ENCODE peak calls at places on chromosomes 12 and 14, in seven cellular contexts. S is sigmoid colon, F is GM12878, B is stomach, Y is HepG2, C is K562, K is suprapubic skin. V is an unnamed sample. For H3K27me3, the result is how much of the 10 kb centered on the place peaks cover.

GRCh38 chr12:50112456-50113218 is 601 bp downstream of the COX14 start:
- DNase-seq in F (no peak), K (no peak), C (peak), Y (peak), S (no peak), B (peak), V (peak)

GRCh38 chr12:58922849-58923248 is 2.5 kb upstream of the LRIG3 start:
- DNase-seq in K (no peak), Y (no peak), F (no peak), B (no peak), S (no peak), C (no peak), V (no peak)

GRCh38 chr12:93336344-93336743 is 41.4 kb upstream of the NUDT4 start:
- DNase-seq in C (no peak), Y (peak), F (no peak), K (no peak), S (no peak), B (no peak), V (no peak)

GRCh38 chr14:60508707-60509437 is at the start of gene SIX6:
- DNase-seq in B (no peak), C (no peak), S (no peak), F (no peak), Y (no peak), K (no peak), V (no peak)

GRCh38 chr14:62162998-62163589 is 400.9 kb downstream of the SNAPC1 start:
- DNase-seq in B (no peak), K (no peak), C (peak), F (no peak), Y (peak), S (no peak), V (no peak)

GRCh38 chr12:28759334-28759733 is 389.7 kb upstream of the FAR2 start:
- DNase-seq in Y (peak), S (no peak), C (no peak), K (no peak), B (no peak), F (no peak), V (no peak)

GRCh38 chr12:123907021-123907420 is 65.6 kb downstream of the CCDC92 start:
- DNase-seq in S (no peak), C (no peak), K (no peak), B (no peak), F (no peak), Y (no peak), V (no peak)

GRCh38 chr12:114404451-114405198 is 1.3 kb downstream of the TBX5 start:
- DNase-seq in K (no peak), C (no peak), B (no peak), F (no peak), S (no peak), Y (no peak), V (no peak)

DNA sequence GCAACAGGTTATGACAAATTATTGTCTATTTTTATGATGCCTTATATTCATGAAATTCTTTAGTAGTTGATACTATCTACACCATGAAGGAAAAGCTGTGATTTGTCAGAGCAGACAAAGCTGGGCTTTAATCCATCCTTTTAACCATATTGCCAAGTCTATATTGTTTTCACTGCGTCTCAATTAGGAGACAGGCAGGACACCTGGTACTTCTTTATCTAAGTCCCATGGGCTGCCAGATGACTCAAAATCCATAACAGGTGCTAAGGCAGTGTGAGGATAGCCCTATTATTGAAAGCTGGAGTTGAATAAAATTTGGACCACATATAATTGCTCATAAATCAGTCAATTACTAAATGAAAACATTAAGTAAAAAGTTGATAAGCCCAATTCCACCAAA is 22.6 kb downstream of the INSM2 start:
- DNase-seq in K (no peak), B (no peak), Y (no peak), S (no peak), F (no peak), C (no peak), V (no peak)
- TF ChIP-seq EP300 in K (no peak), B (no peak), Y (no peak), S (no peak), F (no peak), C (no peak), V (no peak)

DNA sequence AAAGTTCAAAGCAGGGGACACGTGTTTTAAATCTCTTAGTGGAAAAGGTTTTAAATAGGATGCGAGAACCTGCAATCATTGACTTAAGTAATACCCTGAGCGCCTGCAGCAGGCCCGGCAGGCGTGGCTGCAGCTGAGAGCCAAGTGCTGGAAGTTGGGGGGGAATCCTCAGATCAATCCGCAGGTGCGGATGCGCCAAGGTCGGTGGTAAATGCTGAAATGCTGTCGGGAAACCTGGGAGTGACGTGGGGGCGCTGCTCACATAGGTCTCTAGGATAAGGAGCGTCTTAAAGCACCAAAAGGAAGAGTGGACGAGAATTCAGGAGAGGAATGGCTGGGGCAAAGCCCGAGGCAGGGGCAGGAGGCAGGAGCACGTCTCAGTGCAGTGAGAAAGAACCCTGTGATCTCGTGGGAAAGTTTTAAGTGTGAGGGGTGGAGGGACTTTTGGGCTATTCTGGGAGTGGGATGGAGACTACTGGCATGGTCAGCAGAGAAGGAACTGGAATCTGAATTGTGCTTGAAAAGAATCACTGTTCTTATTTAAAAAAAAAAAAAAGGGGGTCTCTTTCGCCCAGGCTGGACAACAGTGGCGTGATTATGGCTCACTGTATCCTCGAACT is 883 bp upstream of the CDCA4 start:
- DNase-seq in B (peak), S (no peak), K (peak), Y (peak), C (peak), F (no peak), V (no peak)
- TF ChIP-seq POLR2A in B (no peak), S (no peak), K (no peak), Y (peak), C (peak), F (no peak), V (no peak)

GRCh38 chr14:24067133-24068082 is 4.0 kb upstream of the CPNE6 start:
- DNase-seq in C (no peak), S (peak), K (no peak), F (no peak), Y (peak), B (no peak), V (no peak)

GRCh38 chr14:24068711-24069410 is 2.5 kb upstream of the CPNE6 start:
- DNase-seq in Y (no peak), S (peak), B (no peak), F (no peak), K (no peak), C (no peak), V (no peak)

GRCh38 chr14:24070285-24071143 is 848 bp upstream of the CPNE6 start:
- DNase-seq in K (no peak), Y (no peak), B (no peak), C (no peak), S (peak), F (no peak), V (no peak)

GRCh38 chr14:24071144-24071697 is at the start of gene CPNE6:
- DNase-seq in S (no peak), B (no peak), F (no peak), C (no peak), Y (no peak), K (no peak), V (no peak)

DNA sequence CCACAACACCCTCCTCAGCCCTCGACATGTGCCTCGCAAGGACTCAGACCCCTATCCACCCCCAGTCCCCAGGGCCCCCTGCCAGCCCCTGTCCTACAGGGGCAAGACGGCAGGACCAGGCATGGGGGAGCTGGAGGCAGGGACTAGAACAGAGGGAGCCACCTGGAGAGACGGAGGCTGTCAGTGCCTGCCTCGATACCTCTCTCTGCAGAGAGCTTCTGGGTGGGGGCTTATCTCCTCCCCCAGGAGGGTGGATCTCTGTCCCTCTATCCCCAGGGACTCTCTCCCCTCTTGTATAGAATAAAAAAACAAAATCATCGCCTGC is 2.0 kb upstream of the CPNE6 start:
- DNase-seq in Y (no peak), B (no peak), C (no peak), F (no peak), S (peak), K (no peak), V (no peak)
- H3K27me3 ChIP-seq in Y (half or more), B (under half), C (under half), F (under half), S (under half), K (under half), V (under half)

DNA sequence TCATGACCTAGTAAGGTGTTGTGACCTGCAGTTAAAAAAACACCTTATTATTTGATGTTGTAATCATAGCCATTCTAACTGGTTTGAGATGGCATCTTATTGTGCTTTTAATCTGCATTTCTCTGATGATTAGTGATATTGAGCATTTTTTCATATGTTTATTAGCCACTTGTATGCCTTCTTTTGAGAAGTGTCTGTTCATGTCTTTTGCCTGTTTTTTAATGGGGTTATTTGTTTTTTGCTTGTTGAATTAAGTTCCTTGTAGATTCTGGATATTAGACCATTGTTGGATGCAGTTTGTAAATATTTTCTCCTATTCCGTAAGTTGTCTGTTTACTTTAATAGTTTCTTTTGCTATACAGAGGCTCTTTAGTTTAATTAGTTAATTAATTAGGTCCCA is 41.0 kb downstream of the PRORP start:
- DNase-seq in B (no peak), S (no peak), Y (no peak), C (no peak), F (no peak), K (no peak), V (no peak)
- TF ChIP-seq EP300 in B (no peak), S (no peak), Y (no peak), C (no peak), F (no peak), K (no peak), V (no peak)

GRCh38 chr12:108635201-108635996 is 1.7 kb upstream of the SELPLG start:
- DNase-seq in S (no peak), Y (no peak), F (peak), C (no peak), B (no peak), K (peak), V (no peak)
- TF ChIP-seq POLR2A in S (no peak), Y (no peak), F (peak), C (no peak), B (no peak), K (no peak), V (no peak)

GRCh38 chr12:130141901-130142683 is 20.2 kb upstream of the FZD10 start:
- DNase-seq in S (no peak), Y (no peak), F (no peak), K (no peak), B (no peak), C (no peak), V (no peak)
- H3K27me3 ChIP-seq in S (under half), Y (half or more), F (under half), K (under half), B (under half), C (under half), V (under half)

DNA sequence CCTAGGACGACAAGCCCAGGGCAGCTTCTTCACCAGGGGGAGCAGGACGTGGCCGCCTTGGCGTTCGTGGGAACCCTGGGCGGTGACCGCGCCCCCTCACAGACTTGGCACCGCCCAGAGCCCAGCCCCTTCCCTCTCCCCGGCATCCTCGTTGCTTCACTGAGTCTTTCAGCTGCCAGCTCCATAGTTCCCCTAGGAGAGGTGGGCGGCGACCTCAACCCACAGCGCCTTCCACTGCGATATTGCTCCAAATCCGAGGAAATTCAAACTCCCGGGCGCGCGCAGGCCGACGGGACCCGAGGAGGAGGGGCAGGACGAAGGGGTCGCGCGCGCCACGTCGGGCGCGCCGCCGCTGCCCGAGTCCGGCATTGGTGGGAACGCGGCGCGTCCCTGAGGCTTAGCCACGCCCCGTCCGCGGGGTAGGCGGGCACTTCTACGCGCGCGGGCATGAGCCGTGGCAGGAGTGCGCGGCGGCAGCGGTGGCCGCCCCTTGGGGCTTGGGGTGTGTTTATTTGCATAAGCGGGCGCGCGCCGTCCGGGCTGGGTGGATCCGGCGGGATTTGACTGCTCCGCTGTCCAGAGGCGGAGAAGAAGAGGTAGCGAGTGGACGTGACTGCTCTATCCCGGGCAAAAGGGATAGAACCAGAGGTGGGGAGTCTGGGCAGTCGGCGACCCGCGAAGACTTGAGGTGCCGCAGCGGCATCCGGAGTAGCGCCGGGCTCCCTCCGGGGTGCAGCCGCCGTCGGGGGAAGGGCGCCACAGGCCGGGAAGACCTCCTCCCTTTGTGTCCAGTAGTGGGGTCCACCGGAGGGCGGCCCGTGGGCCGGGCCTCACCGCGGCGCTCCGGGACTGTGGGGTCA is at the start of the genes APAF1 and IKBIP:
- DNase-seq in F (peak), S (peak), K (peak), Y (peak), C (peak), B (peak), V (peak)
- TF ChIP-seq EP300 in F (no peak), S (no peak), K (no peak), Y (no peak), C (peak), B (no peak), V (no peak)

DNA sequence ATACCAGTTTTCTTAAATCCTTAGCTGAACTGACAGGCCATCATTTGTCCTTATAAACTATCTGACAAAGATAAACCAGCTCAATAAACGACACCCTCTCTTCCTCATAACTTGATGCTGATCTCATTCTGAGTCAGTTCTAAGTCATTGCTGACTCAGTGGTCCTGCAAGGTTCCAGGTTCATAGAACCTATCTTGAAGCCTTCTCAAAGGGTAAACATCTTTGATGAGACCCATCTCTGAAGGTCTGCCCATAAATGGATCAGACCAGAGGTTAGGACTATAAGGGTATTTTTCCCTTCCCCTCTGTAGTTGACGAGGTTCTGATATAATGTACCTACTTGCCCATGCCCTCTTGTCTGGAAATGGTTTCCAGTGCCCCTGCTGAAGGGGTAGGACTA is 11.9 kb downstream of the NAA25 start:
- DNase-seq in B (no peak), F (no peak), S (no peak), Y (no peak), K (no peak), C (no peak), V (no peak)
- TF ChIP-seq POLR2A in B (no peak), F (no peak), S (no peak), Y (no peak), K (no peak), C (peak), V (no peak)

GRCh38 chr12:54207539-54208267 is 18.9 kb upstream of the SMUG1 start:
- DNase-seq in Y (peak), K (peak), B (peak), C (peak), F (no peak), S (peak), V (no peak)
- H3K27me3 ChIP-seq in Y (under half), K (under half), B (half or more), C (under half), F (under half), S (under half), V (half or more)

V was measured in esophagus muscularis mucosa.